ENCODE peak calls at places on chromosomes 13 and 19, in four cellular contexts. F is osteocyte, Q is activated B cell treated with CpG ODN at 0.5 μM for 24 hours, M is GM12864. D is an unnamed sample.

GRCh38 chr19:1000095-1000494 is at the start of gene GRIN3B:
- DNase-seq in F (no peak), Q (peak), M (no peak), D (no peak)

GRCh38 chr13:31476266-31476665 is 263.1 kb upstream of the RXFP2 start:
- DNase-seq in F (no peak), Q (no peak), M (no peak), D (no peak)

GRCh38 chr19:10603084-10603872 is 16.2 kb upstream of the AP1M2 start:
- DNase-seq in F (no peak), Q (peak), M (no peak), D (no peak)

GRCh38 chr13:22451345-22451744 is 729.4 kb upstream of the SGCG start:
- DNase-seq in F (no peak), Q (no peak), M (no peak), D (no peak)

GRCh38 chr13:75316427-75316826 is 165.5 kb downstream of the TBC1D4 start:
- DNase-seq in F (no peak), Q (no peak), M (no peak), D (no peak)

GRCh38 chr13:66803759-66804456 is 426.2 kb downstream of the PCDH9 start:
- DNase-seq in F (no peak), Q (no peak), M (no peak), D (no peak)

GRCh38 chr19:29378543-29379105 is 147.2 kb upstream of the VSTM2B start:
- DNase-seq in F (peak), Q (no peak), M (no peak), D (no peak)

GRCh38 chr19:3586124-3586626 is 897 bp downstream of the GIPC3 start:
- DNase-seq in F (no peak), Q (peak), M (no peak), D (no peak)

GRCh38 chr13:20209937-20210336 is 17.2 kb upstream of the GJB2 start:
- DNase-seq in F (no peak), Q (no peak), M (no peak), D (no peak)

GRCh38 chr13:91375119-91375729 is 23.2 kb upstream of the GPC5 start:
- DNase-seq in F (no peak), Q (no peak), M (no peak), D (peak)

GRCh38 chr19:21474671-21475181 is 30.7 kb upstream of the ZNF429 start:
- DNase-seq in F (peak), Q (peak), M (peak), D (peak)

GRCh38 chr19:7605490-7606222 is 10.0 kb downstream of the CAMSAP3 start:
- DNase-seq in F (no peak), Q (no peak), M (peak), D (no peak)

GRCh38 chr13:105904034-105904742 is 631.3 kb downstream of the EFNB2 start:
- DNase-seq in F (no peak), Q (no peak), M (no peak), D (no peak)

GRCh38 chr13:51981355-51981754 is 29.9 kb downstream of the ATP7B start:
- DNase-seq in F (no peak), Q (no peak), M (no peak), D (no peak)

GRCh38 chr19:38852231-38853044 is 2.7 kb upstream of the HNRNPL start:
- DNase-seq in F (no peak), Q (peak), M (no peak), D (peak)

GRCh38 chr13:76293346-76293745 is 592.9 kb downstream of the KCTD12 start:
- DNase-seq in F (no peak), Q (no peak), M (no peak), D (no peak)

GRCh38 chr13:107202371-107203023 is 634.6 kb upstream of the ARGLU1 start:
- DNase-seq in F (no peak), Q (no peak), M (no peak), D (no peak)

GRCh38 chr13:75715598-75716523 is 79.7 kb downstream of the LMO7 start:
- DNase-seq in F (no peak), Q (no peak), M (no peak), D (no peak)

GRCh38 chr19:588093-588742 is 1.5 kb upstream of the HCN2 start:
- DNase-seq in F (peak), Q (peak), M (no peak), D (no peak)

GRCh38 chr13:95745289-95745688 is 68.3 kb downstream of the DNAJC3 start:
- DNase-seq in F (no peak), Q (no peak), M (no peak), D (no peak)

GRCh38 chr19:38304866-38305429 is 897 bp downstream of the C19orf33 start:
- DNase-seq in F (no peak), Q (no peak), M (no peak), D (no peak)

GRCh38 chr13:30806784-30807183 is 71.4 kb downstream of the ALOX5AP start:
- DNase-seq in F (no peak), Q (no peak), M (no peak), D (peak)

GRCh38 chr19:41328157-41328817 is 18.3 kb downstream of the CCDC97 start:
- DNase-seq in F (no peak), Q (no peak), M (no peak), D (peak)

GRCh38 chr19:46303345-46303701 is 6.5 kb downstream of the HIF3A start:
- DNase-seq in F (no peak), Q (no peak), M (no peak), D (no peak)

GRCh38 chr13:46964789-46965527 is 68.1 kb upstream of the HTR2A start:
- DNase-seq in F (no peak), Q (no peak), M (no peak), D (no peak)

GRCh38 chr19:41545547-41545946 is 30.4 kb upstream of the CEACAM21 start:
- DNase-seq in F (no peak), Q (no peak), M (no peak), D (no peak)

GRCh38 chr13:42283574-42283973 is 11.6 kb downstream of the AKAP11 start:
- DNase-seq in F (no peak), Q (no peak), M (no peak), D (no peak)

GRCh38 chr13:65724261-65724660 is 1505.9 kb downstream of the PCDH9 start:
- DNase-seq in F (no peak), Q (no peak), M (no peak), D (no peak)

GRCh38 chr13:91459485-91459884 is 61.1 kb downstream of the GPC5 start:
- DNase-seq in F (no peak), Q (no peak), M (no peak), D (no peak)

GRCh38 chr19:5345895-5346386 is 5.3 kb upstream of the PTPRS start:
- DNase-seq in F (no peak), Q (no peak), M (no peak), D (no peak)

GRCh38 chr13:107812013-107812412 is 403.3 kb downstream of the LIG4 start:
- DNase-seq in F (no peak), Q (no peak), M (no peak), D (no peak)

GRCh38 chr19:33740811-33741396 is 55.8 kb upstream of the KCTD15 start:
- DNase-seq in F (no peak), Q (no peak), M (no peak), D (no peak)

GRCh38 chr19:3132971-3133792 is 2.7 kb upstream of the GNA15 start:
- DNase-seq in F (no peak), Q (peak), M (peak), D (peak)

GRCh38 chr19:14555918-14556661 is 15.8 kb downstream of the NDUFB7 start:
- DNase-seq in F (no peak), Q (no peak), M (no peak), D (no peak)

GRCh38 chr19:20256606-20257005 is 89.6 kb downstream of the ZNF486 start:
- DNase-seq in F (no peak), Q (no peak), M (no peak), D (no peak)

DNA sequence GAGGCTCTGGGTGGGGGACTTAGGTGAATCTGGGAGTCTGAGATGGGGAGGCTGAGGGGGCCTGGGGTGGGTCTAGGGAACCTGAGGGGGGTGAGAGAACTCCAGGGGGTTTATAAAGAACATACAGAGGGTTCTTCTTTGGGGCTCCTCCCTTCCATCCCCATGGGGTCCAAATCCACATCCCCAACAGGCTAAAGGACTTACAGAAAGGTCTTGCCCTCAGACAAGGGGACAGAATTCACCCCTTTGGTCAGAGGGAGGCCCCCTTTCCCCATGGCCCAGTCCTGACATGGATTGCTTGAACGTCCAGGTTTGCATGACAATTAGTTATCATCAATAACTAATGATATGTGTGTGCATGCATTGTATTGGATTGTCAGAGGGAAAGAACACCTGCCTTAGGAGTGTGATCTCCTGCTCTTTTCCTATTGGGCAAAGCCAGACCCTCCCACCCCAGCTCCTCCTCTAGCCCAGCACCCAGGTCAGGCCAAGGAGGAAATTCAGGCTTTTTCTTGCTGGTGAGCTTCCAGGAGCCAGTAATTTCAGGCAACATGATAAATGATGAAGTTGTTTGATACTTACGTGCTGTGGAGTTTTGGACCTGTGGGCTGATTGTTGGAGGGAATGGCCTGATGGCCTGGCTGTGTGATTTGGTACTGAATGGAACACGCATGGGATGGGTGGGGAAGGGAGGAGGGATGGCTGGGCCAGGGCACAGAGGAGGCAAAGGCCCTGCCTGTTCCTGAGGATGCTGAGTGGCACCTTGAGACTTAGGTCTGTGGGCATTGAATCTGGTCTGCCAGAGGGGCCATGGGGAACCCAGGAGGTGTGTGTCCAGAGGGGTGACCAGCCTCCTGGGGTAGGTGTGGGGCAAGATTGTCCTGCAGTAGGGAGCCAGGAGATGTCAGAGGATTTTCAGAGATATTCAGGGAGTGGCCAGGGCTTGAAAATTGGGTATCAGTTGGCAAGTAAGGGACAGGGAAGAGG is 1.1 kb downstream of the KLHL26 start:
- DNase-seq in F (no peak), Q (no peak), M (no peak), D (no peak)
- TF ChIP-seq CTCF in F (no peak), Q (no peak), M (no peak), D (no peak)

DNA sequence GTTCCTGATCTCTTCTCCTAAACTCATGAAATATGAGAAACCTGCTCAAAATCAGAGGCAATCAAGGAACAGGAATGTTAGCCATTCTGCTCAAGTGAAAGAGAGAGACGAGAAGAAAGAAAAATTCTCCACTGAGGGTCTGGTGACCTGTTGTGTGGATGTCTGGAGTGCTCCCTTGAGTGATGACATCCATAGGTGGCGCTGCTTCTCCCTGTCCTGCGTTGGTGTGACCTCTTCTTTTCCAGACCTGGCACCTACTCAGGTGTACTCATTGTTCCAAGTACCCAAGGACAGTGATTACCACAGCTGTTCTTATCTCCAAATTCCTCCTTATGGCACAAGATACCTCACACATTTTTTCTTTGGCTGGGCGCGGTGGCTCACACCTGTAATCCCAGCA is 4.0 kb downstream of the ZNF223 start:
- DNase-seq in F (no peak), Q (no peak), M (no peak), D (no peak)
- TF ChIP-seq CTCF in F (no peak), Q (no peak), M (no peak), D (no peak)

GRCh38 chr13:94345374-94346195 is 133.9 kb downstream of the DCT start:
- DNase-seq in F (no peak), Q (no peak), M (no peak), D (no peak)
- TF ChIP-seq CTCF in F (peak), Q (no peak), M (no peak), D (no peak)

GRCh38 chr13:98988277-98988676 is 10.4 kb upstream of the DOCK9 start:
- DNase-seq in F (no peak), Q (no peak), M (no peak), D (no peak)
- TF ChIP-seq CTCF in F (no peak), Q (no peak), M (no peak), D (no peak)

DNA sequence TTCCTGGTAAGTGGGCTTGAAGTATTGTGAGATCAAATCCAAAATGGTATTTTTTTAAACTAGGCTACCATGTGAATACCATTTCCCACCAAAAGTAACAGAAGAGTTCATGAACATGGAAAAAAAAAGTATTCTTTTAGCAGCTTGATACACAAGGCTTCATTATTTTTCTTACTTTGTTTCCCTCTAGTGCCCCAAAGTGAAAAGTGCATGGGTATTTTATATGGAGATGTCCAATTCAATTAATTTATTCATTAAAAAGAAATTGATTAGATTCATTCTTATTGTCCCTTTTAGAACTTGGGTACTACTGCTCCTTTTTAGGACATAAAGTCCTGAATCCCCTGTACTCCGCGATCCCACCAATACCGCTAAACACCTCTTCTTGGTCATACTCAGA is 28.6 kb upstream of the SCEL start:
- DNase-seq in F (no peak), Q (no peak), M (no peak), D (no peak)
- TF ChIP-seq CTCF in F (peak), Q (no peak), M (no peak), D (no peak)

GRCh38 chr19:58398545-58398944 is 3.1 kb downstream of the RNF225 start:
- DNase-seq in F (no peak), Q (no peak), M (no peak), D (no peak)

GRCh38 chr19:58400638-58400915 is 5.1 kb downstream of the RNF225 start:
- DNase-seq in F (no peak), Q (no peak), M (no peak), D (no peak)

GRCh38 chr19:58399903-58400637 is 4.6 kb downstream of the RNF225 start:
- DNase-seq in F (no peak), Q (no peak), M (no peak), D (no peak)

GRCh38 chr19:58401825-58402433 is 6.5 kb downstream of the RNF225 start:
- DNase-seq in F (no peak), Q (no peak), M (no peak), D (no peak)

GRCh38 chr19:58400916-58401824 is 5.7 kb downstream of the RNF225 start:
- DNase-seq in F (peak), Q (peak), M (peak), D (peak)
- TF ChIP-seq CTCF in F (peak), Q (no peak), M (peak), D (no peak)

GRCh38 chr19:16025108-16026101 is 50.9 kb upstream of the TPM4 start:
- DNase-seq in F (no peak), Q (no peak), M (no peak), D (no peak)
- TF ChIP-seq CTCF in F (peak), Q (no peak), M (peak), D (peak)

GRCh38 chr13:73228546-73228945 is 169.7 kb downstream of the KLF5 start:
- DNase-seq in F (no peak), Q (no peak), M (no peak), D (no peak)
- TF ChIP-seq CTCF in F (peak), Q (no peak), M (no peak), D (no peak)

GRCh38 chr19:36331353-36332228 is 47.4 kb downstream of the ZFP14 start:
- DNase-seq in F (peak), Q (peak), M (peak), D (peak)
- TF ChIP-seq CTCF in F (no peak), Q (no peak), M (no peak), D (no peak)